ENCODE peak calls at places on chromosomes 6 and 20, in eight cellular contexts. I is astrocyte of the cerebellum; R is right lobe of liver; G is AG09309; W is bronchial epithelial cell; U is spleen; Q is gastrocnemius medialis; N is CD4-positive, alpha-beta T cell. S is an unnamed sample.

GRCh38 chr6:139433647-139434419 is 59.4 kb upstream of the CITED2 start:
- DNase-seq in N (no peak), R (no peak), Q (no peak), U (no peak), W (peak; percentile 77), G (no peak), I (no peak), S (no peak)

GRCh38 chr6:19719691-19720127 is 117.5 kb upstream of the ID4 start:
- DNase-seq in N (no peak), W (peak; percentile 71), U (no peak), Q (no peak), G (no peak), R (no peak), I (peak; percentile 20), S (peak; percentile 19)

GRCh38 chr20:60565093-60565492 is 606.9 kb downstream of the CDH26 start:
- DNase-seq in U (no peak), G (no peak), W (no peak), N (no peak), Q (no peak), R (no peak), I (no peak), S (no peak)

GRCh38 chr6:156597130-156597529 is 180.0 kb upstream of the ARID1B start:
- DNase-seq in I (no peak), W (no peak), R (no peak), G (no peak), N (no peak), Q (no peak), U (no peak), S (no peak)

GRCh38 chr6:114008331-114008730 is 37.4 kb upstream of the HDAC2 start:
- DNase-seq in G (no peak), I (no peak), Q (no peak), R (no peak), U (no peak), W (no peak), N (no peak), S (no peak)

GRCh38 chr6:147207351-147207750 is 3.1 kb downstream of the STXBP5 start:
- DNase-seq in W (no peak), G (no peak), N (no peak), R (no peak), U (no peak), I (no peak), Q (no peak), S (no peak)

GRCh38 chr20:11083841-11084240 is 410.0 kb upstream of the JAG1 start:
- DNase-seq in W (peak; percentile 74), G (no peak), I (no peak), N (no peak), R (no peak), Q (no peak), U (no peak), S (no peak)

GRCh38 chr20:45283529-45284065 is 23.0 kb upstream of the RBPJL start:
- DNase-seq in W (peak; percentile 75), G (no peak), N (no peak), U (no peak), I (no peak), R (no peak), Q (no peak), S (no peak)

GRCh38 chr6:14957355-14958059 is 288.4 kb upstream of the JARID2 start:
- DNase-seq in N (no peak), Q (no peak), G (no peak), W (no peak), R (no peak), I (no peak), U (no peak), S (no peak)

GRCh38 chr20:8798505-8798904 is 270.4 kb upstream of the PLCB4 start:
- DNase-seq in R (no peak), N (no peak), G (peak; percentile 67), Q (no peak), I (no peak), U (no peak), W (no peak), S (peak; percentile 18)

GRCh38 chr6:151389640-151390275 is 1.6 kb downstream of the ZBTB2 start:
- DNase-seq in Q (peak; percentile 29), G (peak; percentile 48), N (no peak), U (no peak), W (peak; percentile 73), R (peak; percentile 52), I (no peak), S (no peak)

GRCh38 chr20:45581702-45582101 is 2.6 kb upstream of the WFDC8 start:
- DNase-seq in I (no peak), R (no peak), N (no peak), U (no peak), W (no peak), Q (no peak), G (no peak), S (no peak)

GRCh38 chr6:21933351-21933750 is 339.8 kb downstream of the SOX4 start:
- DNase-seq in G (no peak), I (no peak), U (no peak), W (peak; percentile 10), Q (no peak), N (no peak), R (no peak), S (no peak)

GRCh38 chr6:141675957-141676356 is 456.8 kb upstream of the GJE1 start:
- DNase-seq in Q (no peak), N (no peak), G (no peak), I (no peak), W (peak; percentile 13), U (no peak), R (no peak), S (no peak)
- TF ChIP-seq CTCF in Q (no peak), N (no peak), G (peak; percentile 41), I (peak; percentile 13), W (peak; percentile 10), U (no peak), R (peak; percentile 28), S (peak; percentile 42)

DNA sequence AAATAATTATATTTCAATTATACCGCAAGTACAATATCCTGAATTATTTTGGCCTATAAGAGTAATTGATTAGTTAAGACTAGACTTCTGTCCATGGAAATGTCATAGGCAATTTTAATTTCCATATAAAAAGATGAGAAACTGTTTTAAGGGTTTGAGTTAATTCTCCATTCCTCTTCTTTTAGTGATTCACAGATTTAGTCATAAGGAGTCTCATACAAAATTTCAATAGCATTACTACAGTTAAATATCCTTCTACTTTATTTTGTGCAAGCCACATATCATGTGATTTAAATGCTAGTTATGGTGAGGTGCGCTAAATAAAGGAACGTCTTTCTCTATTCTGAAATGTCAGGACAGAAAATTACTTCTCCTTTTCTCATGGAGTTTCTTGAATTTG is 49.9 kb upstream of the SUPT3H start:
- DNase-seq in G (no peak), R (no peak), I (no peak), Q (no peak), W (no peak), U (no peak), N (no peak), S (no peak)
- TF ChIP-seq CTCF in G (no peak), R (no peak), I (no peak), Q (no peak), W (no peak), U (no peak), N (no peak), S (no peak)

DNA sequence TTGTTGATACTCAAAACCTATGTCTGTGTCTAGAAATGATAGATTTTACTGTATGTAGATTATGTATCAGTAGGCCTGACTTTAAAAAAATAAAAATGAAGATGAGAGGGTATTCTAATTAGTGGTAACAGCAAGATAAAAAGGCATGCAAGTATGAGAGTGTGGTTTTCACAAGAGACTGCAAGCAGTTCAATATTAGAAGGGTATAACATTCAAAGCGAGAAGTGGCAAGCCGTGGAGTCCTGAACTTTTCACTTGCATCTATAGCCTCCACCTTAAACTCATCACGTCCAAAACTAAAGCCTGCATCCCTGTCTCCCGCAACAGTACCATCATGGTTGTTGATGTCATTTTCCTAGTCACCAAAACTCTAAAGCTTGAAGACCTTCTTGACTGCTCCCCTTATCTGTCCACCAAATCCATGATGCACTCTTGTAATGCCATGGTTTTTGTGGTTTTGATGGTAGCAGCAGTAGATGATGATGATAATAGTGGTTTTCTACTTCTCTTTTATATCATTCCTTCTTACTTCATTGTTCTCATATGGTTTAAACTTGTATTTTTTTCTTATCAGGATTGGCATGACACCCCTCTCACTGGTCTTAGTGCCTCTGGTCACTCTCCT is 9.2 kb upstream of the CGA start:
- DNase-seq in G (no peak), R (no peak), W (no peak), I (no peak), U (no peak), Q (no peak), N (no peak), S (no peak)
- TF ChIP-seq CTCF in G (no peak), R (no peak), W (no peak), I (no peak), U (no peak), Q (no peak), N (no peak), S (no peak)

GRCh38 chr6:27238010-27238983 is 9.2 kb upstream of the PRSS16 start:
- DNase-seq in Q (no peak), G (no peak), I (no peak), R (no peak), N (no peak), W (peak; percentile 33), U (no peak), S (no peak)
- TF ChIP-seq CTCF in Q (no peak), G (no peak), I (no peak), R (no peak), N (no peak), W (no peak), U (no peak), S (no peak)

DNA sequence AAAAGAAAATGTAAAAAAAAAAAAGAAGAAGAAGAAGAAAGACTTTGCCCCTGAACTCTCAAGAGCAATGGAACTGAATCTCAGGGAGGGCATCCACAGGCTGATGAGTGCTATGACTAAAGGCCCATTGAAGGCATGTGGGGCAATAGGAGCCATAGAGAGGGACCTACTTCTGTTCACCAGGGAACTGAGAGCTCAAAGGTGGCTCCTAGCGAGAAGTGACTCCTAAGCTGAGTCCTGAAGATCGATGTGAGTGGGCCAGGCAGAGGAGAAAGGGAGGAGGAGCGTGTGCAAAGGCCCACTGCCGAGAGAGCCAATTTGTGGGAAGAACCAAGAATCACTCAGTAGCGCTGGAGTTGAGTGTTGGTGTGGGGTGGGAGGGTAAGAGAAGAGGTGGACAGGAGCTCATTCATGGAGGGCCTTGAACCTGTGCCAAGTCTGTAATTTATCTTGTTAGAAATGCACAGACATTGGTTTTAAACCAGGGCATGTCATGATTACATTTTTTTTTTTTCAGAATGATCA is 67.6 kb upstream of the DSP start:
- DNase-seq in I (no peak), U (no peak), Q (no peak), W (no peak), N (no peak), R (no peak), G (no peak), S (no peak)
- TF ChIP-seq CTCF in I (no peak), U (no peak), Q (no peak), W (no peak), N (no peak), R (no peak), G (no peak), S (no peak)